ENCODE peak calls at places on chromosomes 7 and 10, in ten cellular contexts. One of them, this sample, is unnamed.

GRCh38 chr10:103548006-103548405 is 54.5 kb downstream of the NEURL1 start:
- DNase-seq in AG09309: no peak
- DNase-seq in HFFc6: no peak
- DNase-seq in bronchial epithelial cell: no peak
- DNase-seq in DND-41: no peak
- DNase-seq in fibroblast of lung: no peak
- DNase-seq in glutamatergic neuron: no peak
- DNase-seq in A549: no peak
- DNase-seq in PC-3: no peak
- DNase-seq in osteocyte: no peak
- DNase-seq in this sample: no peak

GRCh38 chr10:132292287-132292971 is 15.3 kb downstream of the STK32C start:
- DNase-seq in AG09309: no peak
- DNase-seq in HFFc6: no peak
- DNase-seq in bronchial epithelial cell: no peak
- DNase-seq in DND-41: no peak
- DNase-seq in fibroblast of lung: no peak
- DNase-seq in glutamatergic neuron: no peak
- DNase-seq in A549: no peak
- DNase-seq in PC-3: no peak
- DNase-seq in osteocyte: no peak
- DNase-seq in this sample: no peak

GRCh38 chr7:121547341-121548092 is 151.4 kb upstream of the FAM3C start:
- DNase-seq in AG09309: peak
- DNase-seq in HFFc6: peak
- DNase-seq in bronchial epithelial cell: peak
- DNase-seq in DND-41: no peak
- DNase-seq in fibroblast of lung: peak
- DNase-seq in glutamatergic neuron: no peak
- DNase-seq in A549: peak
- DNase-seq in PC-3: peak
- DNase-seq in osteocyte: no peak
- DNase-seq in this sample: peak

GRCh38 chr10:70832852-70833542 is 17.2 kb downstream of the SGPL1 start:
- DNase-seq in AG09309: peak
- DNase-seq in HFFc6: peak
- DNase-seq in bronchial epithelial cell: peak
- DNase-seq in DND-41: no peak
- DNase-seq in fibroblast of lung: peak
- DNase-seq in glutamatergic neuron: no peak
- DNase-seq in A549: no peak
- DNase-seq in PC-3: peak
- DNase-seq in osteocyte: no peak
- DNase-seq in this sample: peak

GRCh38 chr7:114885836-114886235 is 36.1 kb upstream of the MDFIC start:
- DNase-seq in AG09309: no peak
- DNase-seq in HFFc6: peak
- DNase-seq in bronchial epithelial cell: peak
- DNase-seq in DND-41: no peak
- DNase-seq in fibroblast of lung: peak
- DNase-seq in glutamatergic neuron: no peak
- DNase-seq in A549: no peak
- DNase-seq in PC-3: peak
- DNase-seq in osteocyte: no peak
- DNase-seq in this sample: peak

GRCh38 chr7:80613519-80613918 is 24.9 kb upstream of the CD36 start:
- DNase-seq in AG09309: no peak
- DNase-seq in HFFc6: no peak
- DNase-seq in bronchial epithelial cell: no peak
- DNase-seq in DND-41: no peak
- DNase-seq in fibroblast of lung: no peak
- DNase-seq in glutamatergic neuron: no peak
- DNase-seq in A549: no peak
- DNase-seq in PC-3: no peak
- DNase-seq in osteocyte: no peak
- DNase-seq in this sample: no peak

GRCh38 chr7:128841961-128842673 is 11.9 kb downstream of the FLNC start:
- DNase-seq in AG09309: no peak
- DNase-seq in HFFc6: no peak
- DNase-seq in bronchial epithelial cell: peak
- DNase-seq in DND-41: peak
- DNase-seq in fibroblast of lung: peak
- DNase-seq in glutamatergic neuron: peak
- DNase-seq in A549: peak
- DNase-seq in PC-3: peak
- DNase-seq in osteocyte: no peak
- DNase-seq in this sample: no peak

GRCh38 chr10:3825244-3825643 is 40.2 kb upstream of the KLF6 start:
- DNase-seq in AG09309: no peak
- DNase-seq in HFFc6: peak
- DNase-seq in bronchial epithelial cell: peak
- DNase-seq in DND-41: no peak
- DNase-seq in fibroblast of lung: peak
- DNase-seq in glutamatergic neuron: no peak
- DNase-seq in A549: peak
- DNase-seq in PC-3: peak
- DNase-seq in osteocyte: no peak
- DNase-seq in this sample: peak

GRCh38 chr10:11682267-11682683 is 59.9 kb upstream of the ECHDC3 start:
- DNase-seq in AG09309: no peak
- DNase-seq in HFFc6: no peak
- DNase-seq in bronchial epithelial cell: no peak
- DNase-seq in DND-41: no peak
- DNase-seq in fibroblast of lung: no peak
- DNase-seq in glutamatergic neuron: no peak
- DNase-seq in A549: no peak
- DNase-seq in PC-3: no peak
- DNase-seq in osteocyte: no peak
- DNase-seq in this sample: no peak

GRCh38 chr10:129685271-129685670 is 218.2 kb downstream of the MGMT start:
- DNase-seq in AG09309: no peak
- DNase-seq in HFFc6: no peak
- DNase-seq in bronchial epithelial cell: no peak
- DNase-seq in DND-41: no peak
- DNase-seq in fibroblast of lung: no peak
- DNase-seq in glutamatergic neuron: no peak
- DNase-seq in A549: no peak
- DNase-seq in PC-3: no peak
- DNase-seq in osteocyte: no peak
- DNase-seq in this sample: no peak

GRCh38 chr10:29120216-29120615 is 168.7 kb upstream of the LYZL1 start:
- DNase-seq in AG09309: peak
- DNase-seq in HFFc6: peak
- DNase-seq in bronchial epithelial cell: peak
- DNase-seq in DND-41: no peak
- DNase-seq in fibroblast of lung: peak
- DNase-seq in glutamatergic neuron: no peak
- DNase-seq in A549: peak
- DNase-seq in PC-3: peak
- DNase-seq in osteocyte: no peak
- DNase-seq in this sample: peak

GRCh38 chr10:84715911-84716310 is 387.5 kb downstream of the CCSER2 start:
- DNase-seq in AG09309: no peak
- DNase-seq in HFFc6: no peak
- DNase-seq in bronchial epithelial cell: peak
- DNase-seq in DND-41: peak
- DNase-seq in fibroblast of lung: no peak
- DNase-seq in glutamatergic neuron: peak
- DNase-seq in A549: peak
- DNase-seq in PC-3: peak
- DNase-seq in osteocyte: no peak
- DNase-seq in this sample: no peak

GRCh38 chr10:13161267-13162012 is at the start of gene MCM10:
- DNase-seq in AG09309: peak
- DNase-seq in HFFc6: peak
- DNase-seq in bronchial epithelial cell: peak
- DNase-seq in DND-41: peak
- DNase-seq in fibroblast of lung: peak
- DNase-seq in glutamatergic neuron: peak
- DNase-seq in A549: peak
- DNase-seq in PC-3: peak
- DNase-seq in osteocyte: peak
- DNase-seq in this sample: peak
- TF ChIP-seq CTCF in AG09309: peak
- TF ChIP-seq CTCF in HFFc6: peak
- TF ChIP-seq CTCF in bronchial epithelial cell: peak
- TF ChIP-seq CTCF in DND-41: peak
- TF ChIP-seq CTCF in fibroblast of lung: peak
- TF ChIP-seq CTCF in glutamatergic neuron: peak
- TF ChIP-seq CTCF in A549: peak
- TF ChIP-seq CTCF in PC-3: peak
- TF ChIP-seq CTCF in osteocyte: peak
- TF ChIP-seq CTCF in this sample: peak

GRCh38 chr7:27564881-27565482 is 97.7 kb downstream of the HIBADH start:
- DNase-seq in AG09309: no peak
- DNase-seq in HFFc6: no peak
- DNase-seq in bronchial epithelial cell: no peak
- DNase-seq in DND-41: no peak
- DNase-seq in fibroblast of lung: no peak
- DNase-seq in glutamatergic neuron: peak
- DNase-seq in A549: no peak
- DNase-seq in PC-3: no peak
- DNase-seq in osteocyte: no peak
- DNase-seq in this sample: no peak

GRCh38 chr7:27555670-27556069 is 107.0 kb downstream of the HIBADH start:
- DNase-seq in AG09309: no peak
- DNase-seq in HFFc6: no peak
- DNase-seq in bronchial epithelial cell: peak
- DNase-seq in DND-41: no peak
- DNase-seq in fibroblast of lung: no peak
- DNase-seq in glutamatergic neuron: no peak
- DNase-seq in A549: no peak
- DNase-seq in PC-3: peak
- DNase-seq in osteocyte: no peak
- DNase-seq in this sample: no peak

GRCh38 chr7:27554826-27555225 is 107.9 kb downstream of the HIBADH start:
- DNase-seq in AG09309: no peak
- DNase-seq in HFFc6: no peak
- DNase-seq in bronchial epithelial cell: no peak
- DNase-seq in DND-41: no peak
- DNase-seq in fibroblast of lung: no peak
- DNase-seq in glutamatergic neuron: no peak
- DNase-seq in A549: no peak
- DNase-seq in PC-3: no peak
- DNase-seq in osteocyte: no peak
- DNase-seq in this sample: no peak

DNA sequence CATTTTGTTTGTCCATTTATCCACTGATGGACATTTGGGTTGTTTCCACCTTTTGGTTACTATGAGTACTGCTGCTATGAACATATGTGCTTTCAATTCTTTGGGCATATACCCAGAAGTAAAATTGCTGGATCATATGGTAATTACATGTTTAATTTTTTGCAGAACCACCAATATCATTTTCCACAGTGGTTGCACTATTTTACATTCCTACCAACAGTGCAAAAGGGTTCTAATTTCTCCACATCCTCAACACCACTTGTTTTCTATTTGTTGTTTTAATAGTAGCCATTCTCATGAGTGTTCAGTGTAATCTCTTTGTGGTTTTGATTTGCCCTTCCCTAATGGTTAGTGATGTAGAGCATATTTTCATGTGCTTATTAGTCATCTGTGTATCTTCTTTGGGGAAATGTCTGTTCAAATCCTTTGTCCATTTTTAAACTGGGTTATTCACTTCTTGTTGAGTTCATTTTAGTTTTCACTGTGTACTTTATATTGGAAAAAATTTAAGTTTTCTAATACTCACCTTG is 101.9 kb downstream of the HIBADH start:
- DNase-seq in AG09309: peak
- DNase-seq in HFFc6: peak
- DNase-seq in bronchial epithelial cell: peak
- DNase-seq in DND-41: no peak
- DNase-seq in fibroblast of lung: peak
- DNase-seq in glutamatergic neuron: no peak
- DNase-seq in A549: no peak
- DNase-seq in PC-3: peak
- DNase-seq in osteocyte: no peak
- DNase-seq in this sample: peak
- TF ChIP-seq CTCF in AG09309: peak
- TF ChIP-seq CTCF in HFFc6: peak
- TF ChIP-seq CTCF in bronchial epithelial cell: no peak
- TF ChIP-seq CTCF in DND-41: no peak
- TF ChIP-seq CTCF in fibroblast of lung: peak
- TF ChIP-seq CTCF in glutamatergic neuron: peak
- TF ChIP-seq CTCF in A549: no peak
- TF ChIP-seq CTCF in PC-3: peak
- TF ChIP-seq CTCF in osteocyte: no peak
- TF ChIP-seq CTCF in this sample: peak

DNA sequence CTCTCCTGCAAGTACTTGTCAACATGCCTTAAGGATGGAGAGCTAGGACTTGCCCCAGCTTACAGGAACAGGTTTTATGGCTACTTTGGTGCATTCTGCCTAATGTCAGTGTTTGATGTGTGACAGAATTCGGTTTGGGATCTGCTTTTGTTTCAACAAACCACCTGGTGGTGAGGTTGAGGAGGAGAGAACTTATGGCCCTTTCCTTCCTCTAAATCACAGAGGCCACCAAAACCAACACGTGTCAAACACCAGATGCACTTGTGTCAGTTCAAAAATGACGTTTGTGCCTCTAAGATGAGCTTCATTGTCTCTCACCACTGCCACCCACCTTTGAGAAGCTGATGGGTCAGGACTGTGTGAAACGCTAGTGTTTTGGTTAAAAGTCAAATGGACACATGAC is 83.9 kb downstream of the OSBPL3 start:
- DNase-seq in AG09309: no peak
- DNase-seq in HFFc6: no peak
- DNase-seq in bronchial epithelial cell: no peak
- DNase-seq in DND-41: peak
- DNase-seq in fibroblast of lung: no peak
- DNase-seq in glutamatergic neuron: no peak
- DNase-seq in A549: no peak
- DNase-seq in PC-3: no peak
- DNase-seq in osteocyte: no peak
- DNase-seq in this sample: no peak
- TF ChIP-seq CTCF in AG09309: no peak
- TF ChIP-seq CTCF in HFFc6: no peak
- TF ChIP-seq CTCF in bronchial epithelial cell: no peak
- TF ChIP-seq CTCF in DND-41: no peak
- TF ChIP-seq CTCF in fibroblast of lung: no peak
- TF ChIP-seq CTCF in glutamatergic neuron: no peak
- TF ChIP-seq CTCF in A549: no peak
- TF ChIP-seq CTCF in PC-3: no peak
- TF ChIP-seq CTCF in osteocyte: no peak
- TF ChIP-seq CTCF in this sample: peak

DNA sequence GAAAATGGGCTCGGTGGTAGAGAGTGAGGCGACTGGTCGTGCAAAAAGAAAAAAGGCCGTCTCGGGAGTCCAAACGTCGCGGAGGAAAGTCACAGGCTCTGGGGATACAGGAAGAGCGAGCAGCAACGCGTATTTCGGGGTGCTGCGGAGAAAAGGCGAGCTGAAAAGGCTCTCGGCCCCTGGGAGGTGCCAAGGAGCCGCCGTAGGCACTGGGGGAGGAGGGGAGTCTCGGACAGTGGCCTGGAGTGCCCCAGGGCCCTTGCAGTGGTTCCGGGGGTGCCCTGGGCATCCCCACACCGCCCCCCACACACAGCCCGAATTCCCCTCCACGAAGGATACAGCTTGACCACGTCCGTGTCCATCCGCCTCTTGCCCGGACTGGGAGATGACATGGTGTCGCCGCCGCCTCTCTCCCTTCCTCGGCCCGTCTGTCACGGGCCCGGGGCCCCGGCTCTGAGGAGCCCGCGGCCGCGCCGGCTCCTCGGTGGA is 552 bp downstream of the UBE2H start:
- DNase-seq in AG09309: no peak
- DNase-seq in HFFc6: peak
- DNase-seq in bronchial epithelial cell: peak
- DNase-seq in DND-41: peak
- DNase-seq in fibroblast of lung: no peak
- DNase-seq in glutamatergic neuron: peak
- DNase-seq in A549: no peak
- DNase-seq in PC-3: peak
- DNase-seq in osteocyte: no peak
- DNase-seq in this sample: peak
- TF ChIP-seq CTCF in AG09309: no peak
- TF ChIP-seq CTCF in HFFc6: no peak
- TF ChIP-seq CTCF in bronchial epithelial cell: peak
- TF ChIP-seq CTCF in DND-41: no peak
- TF ChIP-seq CTCF in fibroblast of lung: no peak
- TF ChIP-seq CTCF in glutamatergic neuron: no peak
- TF ChIP-seq CTCF in A549: no peak
- TF ChIP-seq CTCF in PC-3: no peak
- TF ChIP-seq CTCF in osteocyte: no peak
- TF ChIP-seq CTCF in this sample: no peak

This sample was measured in fibroblast of the aortic adventitia.